ENCODE peak calls at places on chromosomes 5 and 9, in nine cellular contexts. B, Q, E, T, V, P, A, F and U are unnamed samples.

GRCh38 chr5:139650689-139651501 is 2.7 kb downstream of the CXXC5 start:
- DNase-seq in E (no peak), T (peak), Q (no peak), P (no peak), F (no peak), A (no peak), B (no peak), V (no peak), U (peak)

GRCh38 chr5:160287378-160288051 is 24.8 kb downstream of the CCNJL start:
- DNase-seq in Q (no peak), B (no peak), A (no peak), F (no peak), V (no peak), E (no peak), P (no peak), T (no peak), U (peak)

GRCh38 chr5:38291355-38291754 is 33.0 kb downstream of the EGFLAM start:
- DNase-seq in P (no peak), B (peak), Q (no peak), E (no peak), A (no peak), V (no peak), T (no peak), F (no peak), U (no peak)

GRCh38 chr5:172380992-172381643 is 73.2 kb downstream of the SH3PXD2B start:
- DNase-seq in F (no peak), P (peak), V (no peak), A (no peak), Q (no peak), B (no peak), E (no peak), T (no peak), U (peak)

GRCh38 chr9:109831996-109832395 is 52.0 kb downstream of the PALM2AKAP2 start:
- DNase-seq in Q (no peak), P (no peak), A (no peak), B (no peak), V (no peak), F (no peak), T (no peak), E (no peak), U (no peak)

GRCh38 chr5:10634056-10634455 is 70.2 kb downstream of the ANKRD33B start:
- DNase-seq in T (no peak), Q (no peak), E (no peak), P (no peak), V (no peak), A (no peak), B (no peak), F (no peak), U (no peak)

GRCh38 chr5:142304013-142304701 is 20.7 kb downstream of the SPRY4 start:
- DNase-seq in T (no peak), V (no peak), E (no peak), B (no peak), Q (no peak), P (no peak), A (no peak), F (no peak), U (no peak)

GRCh38 chr5:95350631-95351030 is 40.5 kb upstream of the FAM81B start:
- DNase-seq in B (no peak), V (no peak), E (no peak), P (no peak), T (no peak), F (no peak), A (no peak), Q (no peak), U (no peak)

GRCh38 chr5:133907075-133907474 is 61.4 kb downstream of the C5orf15 start:
- DNase-seq in V (no peak), T (no peak), F (no peak), B (no peak), Q (no peak), E (no peak), A (no peak), P (no peak), U (no peak)

GRCh38 chr9:20624201-20625002 is 2.1 kb upstream of the MLLT3 start:
- DNase-seq in T (peak), V (no peak), Q (peak), P (peak), B (peak), F (peak), A (peak), E (peak), U (peak)

GRCh38 chr9:81592890-81593271 is 96.5 kb downstream of the TLE1 start:
- DNase-seq in F (no peak), P (no peak), Q (no peak), E (no peak), B (no peak), A (no peak), V (no peak), T (peak), U (peak)

GRCh38 chr5:145854651-145855258 is 18.1 kb downstream of the GRXCR2 start:
- DNase-seq in V (peak), T (peak), B (no peak), P (peak), A (no peak), Q (no peak), F (no peak), E (no peak), U (no peak)

GRCh38 chr9:99056876-99057664 is 47.8 kb upstream of the TGFBR1 start:
- DNase-seq in Q (no peak), A (no peak), F (no peak), E (no peak), V (no peak), P (no peak), B (peak), T (no peak), U (no peak)